ENCODE peak calls at places on chromosomes 3 and 15, in ten cellular contexts. Y is ovary, K is transverse colon, R is GM12891, G is gastrocnemius medialis, U is heart left ventricle, E is body of pancreas, H is IMR-90, Z is esophagus squamous epithelium, V is K562. M is an unnamed sample.

GRCh38 chr3:13111874-13112520 is 38.8 kb upstream of the IQSEC1 start:
- DNase-seq in Y (no peak), K (peak), R (no peak), G (no peak), U (no peak), E (peak), H (no peak), Z (no peak), V (no peak), M (no peak)

GRCh38 chr3:195356151-195357086 is 85.5 kb upstream of the XXYLT1 start:
- DNase-seq in Y (peak), K (no peak), R (no peak), G (peak), U (peak), E (no peak), H (peak), Z (no peak), V (no peak), M (no peak)

GRCh38 chr3:54771050-54771449 is 156.8 kb downstream of the LRTM1 start:
- DNase-seq in Y (no peak), K (no peak), R (no peak), G (no peak), U (no peak), E (no peak), H (no peak), Z (no peak), V (no peak), M (no peak)

GRCh38 chr3:182810574-182811268 is 17.4 kb downstream of the ATP11B start:
- DNase-seq in Y (no peak), K (no peak), R (no peak), G (no peak), U (no peak), E (no peak), H (peak), Z (no peak), V (no peak), M (peak)

GRCh38 chr3:115518100-115518852 is 105.0 kb upstream of the GAP43 start:
- DNase-seq in Y (no peak), K (no peak), R (no peak), G (peak), U (peak), E (peak), H (peak), Z (no peak), V (no peak), M (no peak)

GRCh38 chr15:71538922-71539321 is 271.4 kb upstream of the NR2E3 start:
- DNase-seq in Y (no peak), K (no peak), R (no peak), G (no peak), U (no peak), E (no peak), H (no peak), Z (no peak), V (no peak), M (no peak)

GRCh38 chr3:79027593-79027992 is 740.2 kb downstream of the ROBO1 start:
- DNase-seq in Y (no peak), K (no peak), R (no peak), G (no peak), U (no peak), E (no peak), H (no peak), Z (no peak), V (no peak), M (no peak)

GRCh38 chr3:190863119-190863465 is 598 bp upstream of the GMNC start:
- DNase-seq in Y (no peak), K (no peak), R (no peak), G (no peak), U (no peak), E (no peak), H (no peak), Z (no peak), V (no peak), M (no peak)

GRCh38 chr3:45509038-45509767 is 85.3 kb upstream of the LIMD1 start:
- DNase-seq in Y (no peak), K (no peak), R (no peak), G (no peak), U (no peak), E (no peak), H (peak), Z (no peak), V (no peak), M (no peak)

GRCh38 chr3:188594137-188594536 is 440.2 kb downstream of the LPP start:
- DNase-seq in Y (no peak), K (no peak), R (no peak), G (no peak), U (no peak), E (no peak), H (peak), Z (no peak), V (no peak), M (no peak)

GRCh38 chr15:40925863-40926658 is 3.1 kb upstream of the DLL4 start:
- DNase-seq in Y (no peak), K (peak), R (no peak), G (no peak), U (no peak), E (no peak), H (no peak), Z (no peak), V (no peak), M (peak)

GRCh38 chr3:90069748-90070147 is 962.3 kb downstream of the EPHA3 start:
- DNase-seq in Y (no peak), K (no peak), R (no peak), G (no peak), U (no peak), E (no peak), H (no peak), Z (no peak), V (no peak), M (no peak)

GRCh38 chr15:100306098-100306497 is 35.7 kb downstream of the ADAMTS17 start:
- DNase-seq in Y (no peak), K (no peak), R (no peak), G (no peak), U (no peak), E (no peak), H (no peak), Z (no peak), V (no peak), M (no peak)

GRCh38 chr3:10707984-10708868 is 107.8 kb upstream of the SLC6A11 start:
- DNase-seq in Y (no peak), K (no peak), R (no peak), G (no peak), U (no peak), E (no peak), H (no peak), Z (no peak), V (no peak), M (no peak)

GRCh38 chr3:66615643-66616301 is 115.0 kb upstream of the LRIG1 start:
- DNase-seq in Y (no peak), K (no peak), R (no peak), G (no peak), U (no peak), E (no peak), H (peak), Z (no peak), V (no peak), M (no peak)

GRCh38 chr15:40343512-40343911 is 2.8 kb upstream of the CCDC9B start:
- DNase-seq in Y (no peak), K (no peak), R (no peak), G (no peak), U (peak), E (no peak), H (peak), Z (no peak), V (no peak), M (no peak)

GRCh38 chr15:70249616-70250015 is 151.9 kb upstream of the TLE3 start:
- DNase-seq in Y (no peak), K (no peak), R (no peak), G (no peak), U (no peak), E (no peak), H (no peak), Z (no peak), V (no peak), M (no peak)

GRCh38 chr3:179323197-179323901 is 518 bp downstream of the ZNF639 start:
- DNase-seq in Y (peak), K (peak), R (peak), G (peak), U (peak), E (peak), H (peak), Z (peak), V (peak), M (peak)

GRCh38 chr3:179324270-179324754 is 1.5 kb downstream of the ZNF639 start:
- DNase-seq in Y (no peak), K (no peak), R (no peak), G (no peak), U (no peak), E (no peak), H (peak), Z (no peak), V (peak), M (peak)

GRCh38 chr3:179318876-179319275 is 4.0 kb upstream of the ZNF639 start:
- DNase-seq in Y (no peak), K (no peak), R (no peak), G (no peak), U (no peak), E (no peak), H (no peak), Z (no peak), V (no peak), M (no peak)

GRCh38 chr3:179321585-179322322 is 1.1 kb upstream of the ZNF639 start:
- DNase-seq in Y (peak), K (peak), R (no peak), G (no peak), U (no peak), E (peak), H (peak), Z (no peak), V (peak), M (peak)

GRCh38 chr3:179322481-179323196 is at the start of gene ZNF639:
- DNase-seq in Y (peak), K (peak), R (peak), G (peak), U (peak), E (peak), H (peak), Z (peak), V (peak), M (peak)
- TF ChIP-seq POLR2A in Y (peak), K (no peak), R (peak), G (peak), U (peak), E (peak), H (peak), Z (no peak), V (peak), M (peak)

DNA sequence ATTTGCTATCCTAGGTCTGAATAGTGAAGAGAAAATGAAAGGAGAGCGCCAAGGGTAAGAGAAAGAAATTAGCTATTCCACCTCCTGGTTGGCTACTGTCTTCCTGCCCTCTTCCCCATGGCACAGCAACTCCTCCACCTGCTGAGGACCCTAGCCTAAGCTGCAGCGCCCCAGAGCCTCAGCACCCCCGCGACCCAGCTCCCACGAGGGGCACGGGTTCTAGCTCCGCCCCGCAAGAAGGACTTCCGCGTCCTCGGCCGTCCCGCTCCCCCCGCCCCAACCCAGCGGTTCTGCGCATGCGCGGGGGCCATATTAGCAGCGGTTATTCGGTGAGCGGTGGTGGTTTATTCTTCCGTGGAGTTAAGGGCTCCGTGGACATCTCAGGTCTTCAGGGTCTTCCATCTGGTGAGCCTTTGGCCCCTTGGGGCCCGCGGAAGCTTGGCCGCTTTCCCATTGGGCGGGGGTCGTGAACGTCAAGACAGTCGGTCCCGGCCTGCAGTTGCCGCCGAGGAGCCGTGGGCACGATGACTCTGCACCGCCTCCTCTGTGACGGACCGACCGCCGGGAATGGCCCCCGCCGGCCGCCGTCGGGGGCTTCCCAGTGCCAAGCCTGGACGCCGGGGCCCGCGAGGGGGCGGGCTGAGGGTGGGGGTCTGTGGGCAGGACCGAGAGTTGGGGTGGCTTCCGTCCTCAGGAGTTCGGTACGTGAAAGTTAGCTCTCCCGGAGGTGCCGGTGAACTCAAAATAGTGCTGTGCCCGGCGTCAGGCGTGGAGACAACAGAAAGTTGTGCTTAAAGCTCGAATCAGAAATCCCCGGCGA is at the start of gene PSMA4:
- DNase-seq in Y (peak), K (peak), R (peak), G (peak), U (peak), E (peak), H (peak), Z (peak), V (peak), M (peak)
- TF ChIP-seq POLR2A in Y (peak), K (peak), R (peak), G (peak), U (peak), E (peak), H (peak), Z (no peak), V (peak), M (peak)

DNA sequence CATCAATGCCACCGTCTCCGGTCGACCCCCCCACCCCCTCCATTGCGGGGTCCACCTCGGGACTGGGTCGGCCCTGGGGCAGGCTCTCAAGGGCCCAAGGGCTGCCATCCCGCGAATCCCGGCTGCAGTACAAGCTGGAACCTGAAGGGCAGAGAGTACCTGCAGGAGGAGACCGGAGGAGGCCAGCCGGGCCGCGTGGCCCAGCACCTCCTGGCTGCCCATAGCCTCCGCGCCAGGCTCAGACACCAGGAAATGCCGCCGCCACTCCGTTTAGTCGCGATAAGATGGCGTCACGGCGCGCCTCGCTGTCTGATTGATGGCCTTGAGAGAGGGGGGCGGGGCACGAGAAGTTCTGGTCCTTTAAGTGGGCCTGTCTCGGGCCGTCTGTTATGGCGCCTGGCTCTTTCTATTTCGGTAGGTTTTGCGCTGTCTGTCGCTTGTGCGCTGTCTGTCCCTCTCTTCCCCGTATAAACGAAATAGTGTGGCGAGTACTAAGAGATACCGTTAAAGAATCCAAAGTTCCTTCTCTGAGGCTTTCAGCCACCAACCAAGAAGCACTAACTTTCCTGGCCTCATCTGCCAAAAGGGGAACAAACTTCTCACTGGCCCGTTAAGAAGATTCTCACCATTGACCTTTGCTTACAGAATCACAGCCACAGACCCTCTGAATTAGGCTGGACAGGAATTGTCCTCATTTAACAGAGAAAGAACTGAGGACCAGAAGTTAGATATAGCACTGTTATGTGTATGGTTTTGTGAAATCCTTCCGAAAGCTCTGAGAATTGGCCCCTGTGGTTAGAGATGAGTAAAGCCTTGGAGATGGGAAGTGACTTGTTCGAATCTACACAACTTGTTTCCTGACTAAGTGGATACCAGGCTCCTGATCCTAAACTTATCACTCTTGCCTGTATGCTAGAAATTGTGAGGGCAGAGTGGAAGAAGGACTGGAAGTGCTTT is at the start of gene RFT1:
- DNase-seq in Y (peak), K (peak), R (peak), G (peak), U (peak), E (peak), H (peak), Z (peak), V (peak), M (peak)
- TF ChIP-seq POLR2A in Y (peak), K (peak), R (peak), G (peak), U (peak), E (peak), H (peak), Z (no peak), V (peak), M (peak)

GRCh38 chr15:68817304-68818087 is 3.2 kb downstream of the ANP32A start:
- DNase-seq in Y (peak), K (peak), R (no peak), G (peak), U (peak), E (peak), H (peak), Z (peak), V (peak), M (peak)
- TF ChIP-seq POLR2A in Y (no peak), K (peak), R (peak), G (peak), U (no peak), E (peak), H (peak), Z (no peak), V (peak), M (no peak)

GRCh38 chr3:121663171-121663847 is 2.6 kb upstream of the HCLS1 start:
- DNase-seq in Y (no peak), K (no peak), R (no peak), G (no peak), U (no peak), E (no peak), H (no peak), Z (no peak), V (no peak), M (no peak)

GRCh38 chr3:121661376-121661775 is 673 bp upstream of the HCLS1 start:
- DNase-seq in Y (no peak), K (peak), R (no peak), G (no peak), U (no peak), E (no peak), H (no peak), Z (no peak), V (no peak), M (no peak)

GRCh38 chr3:121658716-121659435 is 1.8 kb downstream of the HCLS1 start:
- DNase-seq in Y (no peak), K (no peak), R (no peak), G (no peak), U (no peak), E (no peak), H (no peak), Z (no peak), V (no peak), M (no peak)

GRCh38 chr3:121662742-121663141 is 2.0 kb upstream of the HCLS1 start:
- DNase-seq in Y (no peak), K (no peak), R (no peak), G (no peak), U (no peak), E (no peak), H (no peak), Z (no peak), V (no peak), M (no peak)

DNA sequence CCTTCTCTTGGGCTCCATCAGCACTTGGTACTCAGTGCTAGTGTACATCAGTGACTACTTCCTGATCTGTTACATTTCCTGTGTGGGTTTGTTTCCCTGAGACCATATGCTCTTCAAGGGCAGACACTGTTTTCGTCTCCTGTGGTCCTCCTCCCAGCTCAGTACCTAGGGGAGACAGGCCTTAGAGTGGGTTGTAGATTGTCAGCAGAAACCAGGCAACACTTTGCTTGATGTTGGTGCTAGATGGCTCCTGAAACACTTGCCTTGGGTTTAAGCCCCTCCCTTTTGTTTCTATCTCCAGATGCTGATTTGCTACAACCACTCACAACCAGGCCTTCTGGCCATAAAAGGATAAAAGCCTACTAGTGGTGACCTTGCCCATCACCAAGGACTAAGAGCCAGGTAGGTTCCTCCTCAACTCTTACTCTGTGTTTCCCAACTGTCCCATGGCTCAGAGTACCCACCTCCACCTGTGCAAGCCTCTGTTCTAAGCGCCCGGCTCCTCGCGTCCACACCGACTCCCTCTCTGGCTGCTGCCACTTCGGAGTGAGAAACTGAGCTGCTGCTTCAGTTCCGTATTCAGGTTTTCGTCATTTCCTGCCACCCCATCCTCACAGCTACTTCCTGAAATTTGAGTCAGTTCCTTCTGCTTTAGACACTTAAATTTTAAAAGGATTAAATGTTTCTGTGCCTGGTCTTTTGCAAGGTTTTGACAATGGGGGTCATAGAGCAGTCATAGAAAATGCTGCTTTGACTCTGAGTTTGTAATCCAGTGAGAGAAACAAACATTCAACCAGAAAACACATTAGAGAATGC is at the start of gene HCLS1:
- DNase-seq in Y (no peak), K (peak), R (peak), G (peak), U (peak), E (peak), H (no peak), Z (peak), V (peak), M (peak)
- TF ChIP-seq POLR2A in Y (no peak), K (peak), R (peak), G (peak), U (peak), E (peak), H (no peak), Z (no peak), V (peak), M (peak)